ENCODE peak calls at places on chromosomes 6 and 20, in four cellular contexts. T, K, R and Q are unnamed samples.

GRCh38 chr6:1858191-1858590 is 248.5 kb downstream of the FOXC1 start:
- DNase-seq in T (no peak), K (no peak), R (no peak), Q (no peak)

GRCh38 chr6:106083618-106084017 is 2.5 kb upstream of the PRDM1 start:
- DNase-seq in T (no peak), K (no peak), R (no peak), Q (no peak)

GRCh38 chr6:167424700-167425099 is 99.8 kb downstream of the TTLL2 start:
- DNase-seq in T (no peak), K (no peak), R (no peak), Q (no peak)

GRCh38 chr6:169250660-169251059 is 3.0 kb downstream of the THBS2 start:
- DNase-seq in T (no peak), K (no peak), R (peak), Q (peak)

GRCh38 chr6:142820336-142821016 is 124.5 kb downstream of the HIVEP2 start:
- DNase-seq in T (no peak), K (no peak), R (no peak), Q (no peak)

GRCh38 chr6:15400572-15401004 is 154.7 kb downstream of the JARID2 start:
- DNase-seq in T (peak), K (no peak), R (peak), Q (peak)

GRCh38 chr20:34643919-34644318 is 33.0 kb downstream of the PIGU start:
- DNase-seq in T (no peak), K (no peak), R (peak), Q (peak)

GRCh38 chr6:43143235-43144124 is 27.6 kb upstream of the SRF start:
- DNase-seq in T (peak), K (peak), R (peak), Q (peak)

GRCh38 chr6:128528241-128528640 is 7.8 kb upstream of the PTPRK start:
- DNase-seq in T (no peak), K (no peak), R (no peak), Q (no peak)

GRCh38 chr20:15835811-15836210 is 737.4 kb downstream of the KIF16B start:
- DNase-seq in T (no peak), K (no peak), R (no peak), Q (no peak)

GRCh38 chr6:129801909-129802308 is 59.2 kb downstream of the TMEM244 start:
- DNase-seq in T (no peak), K (no peak), R (peak), Q (no peak)

GRCh38 chr20:47795214-47795667 is 10.0 kb upstream of the SULF2 start:
- DNase-seq in T (no peak), K (no peak), R (peak), Q (no peak)

GRCh38 chr6:132344811-132345210 is 56.5 kb downstream of the MOXD1 start:
- DNase-seq in T (no peak), K (no peak), R (no peak), Q (no peak)

GRCh38 chr6:168280020-168280898 is 39.3 kb downstream of the DACT2 start:
- DNase-seq in T (no peak), K (no peak), R (no peak), Q (no peak)

GRCh38 chr6:85186546-85187170 is 263.2 kb upstream of the NT5E start:
- DNase-seq in T (no peak), K (no peak), R (peak), Q (peak)

GRCh38 chr6:37600287-37600916 is 97.3 kb downstream of the MDGA1 start:
- DNase-seq in T (no peak), K (no peak), R (no peak), Q (no peak)

GRCh38 chr6:151170622-151171246 is 69.0 kb upstream of the AKAP12 start:
- DNase-seq in T (no peak), K (no peak), R (no peak), Q (no peak)

GRCh38 chr20:51306521-51307358 is 235.8 kb downstream of the NFATC2 start:
- DNase-seq in T (peak), K (peak), R (peak), Q (peak)

GRCh38 chr20:56730003-56730402 is 100.9 kb downstream of the TFAP2C start:
- DNase-seq in T (no peak), K (no peak), R (no peak), Q (no peak)

GRCh38 chr6:31293343-31293742 is 21.5 kb upstream of the HLA-C start:
- DNase-seq in T (peak), K (no peak), R (peak), Q (peak)